ENCODE peak calls at places on chromosomes 5 and 9, in nine cellular contexts. E is uterus; N is CD8-positive, alpha-beta memory T cell; C is HepG2; R is cardiac fibroblast; A is right lobe of liver; K is kidney epithelial cell; U is A549; G is neural progenitor cell. Q is an unnamed sample.

GRCh38 chr9:132154925-132155324 is 6.9 kb upstream of the NTNG2 start:
- DNase-seq in U (no peak), C (no peak), A (no peak), E (no peak), N (no peak), R (no peak), K (no peak), G (no peak), Q (no peak)

GRCh38 chr5:93831449-93831848 is 90.0 kb upstream of the POU5F2 start:
- DNase-seq in U (peak), C (no peak), G (no peak), K (peak), R (peak), N (no peak), A (no peak), E (no peak), Q (no peak)

GRCh38 chr9:14419302-14419937 is 105.5 kb upstream of the NFIB start:
- DNase-seq in G (no peak), A (no peak), U (no peak), R (no peak), K (no peak), N (no peak), E (no peak), C (no peak), Q (no peak)

GRCh38 chr5:102231693-102232619 is 64.1 kb downstream of the SLCO4C1 start:
- DNase-seq in C (no peak), G (peak), U (no peak), A (no peak), R (no peak), E (no peak), K (no peak), N (no peak), Q (no peak)

GRCh38 chr5:90932052-90932699 is 373.6 kb downstream of the ADGRV1 start:
- DNase-seq in K (no peak), E (peak), C (peak), R (peak), U (peak), N (peak), A (peak), G (peak), Q (peak)

GRCh38 chr5:110054240-110054639 is 364.5 kb downstream of the MAN2A1 start:
- DNase-seq in G (peak), C (peak), A (no peak), E (no peak), K (peak), U (peak), R (peak), N (peak), Q (no peak)

GRCh38 chr9:98970532-98971041 is 26.9 kb downstream of the COL15A1 start:
- DNase-seq in K (no peak), E (no peak), A (no peak), U (no peak), C (no peak), N (no peak), G (no peak), R (no peak), Q (no peak)

GRCh38 chr5:81420039-81420667 is 26.2 kb upstream of the ACOT12 start:
- DNase-seq in A (no peak), N (no peak), G (no peak), K (peak), R (peak), E (no peak), C (no peak), U (peak), Q (no peak)

GRCh38 chr9:84304166-84304565 is 36.4 kb downstream of the SLC28A3 start:
- DNase-seq in N (no peak), G (no peak), U (no peak), C (no peak), E (no peak), K (no peak), A (no peak), R (no peak), Q (no peak)

GRCh38 chr5:103915081-103915480 is 352.5 kb upstream of the NUDT12 start:
- DNase-seq in A (no peak), C (no peak), U (no peak), E (no peak), R (no peak), K (no peak), N (no peak), G (no peak), Q (no peak)

GRCh38 chr9:21813575-21814473 is 11.4 kb downstream of the MTAP start:
- DNase-seq in G (peak), N (peak), K (no peak), C (peak), U (peak), E (peak), A (peak), R (peak), Q (peak)

GRCh38 chr5:159061834-159062530 is 37.7 kb downstream of the EBF1 start:
- DNase-seq in C (no peak), N (no peak), G (peak), A (no peak), E (no peak), R (no peak), K (no peak), U (no peak), Q (no peak)

GRCh38 chr5:107074991-107075390 is 595.7 kb downstream of the EFNA5 start:
- DNase-seq in U (no peak), A (no peak), E (no peak), K (peak), C (no peak), N (no peak), G (no peak), R (no peak), Q (no peak)

GRCh38 chr5:69503144-69503488 is 10.5 kb downstream of the OCLN start:
- DNase-seq in C (no peak), G (no peak), A (no peak), R (no peak), E (no peak), U (no peak), K (no peak), N (no peak), Q (no peak)

GRCh38 chr9:34272146-34272545 is 56.9 kb downstream of the KIF24 start:
- DNase-seq in G (no peak), U (no peak), K (no peak), N (no peak), E (no peak), R (peak), A (no peak), C (no peak), Q (no peak)

GRCh38 chr9:137109250-137110146 is 5.0 kb downstream of the DPP7 start:
- DNase-seq in U (no peak), E (no peak), N (no peak), R (no peak), K (no peak), A (no peak), G (no peak), C (no peak), Q (no peak)

GRCh38 chr9:114006931-114007691 is 71.0 kb downstream of the AMBP start:
- DNase-seq in R (no peak), G (no peak), U (no peak), A (peak), C (no peak), E (peak), K (no peak), N (no peak), Q (peak)

GRCh38 chr5:36502608-36503007 is 103.8 kb upstream of the SLC1A3 start:
- DNase-seq in N (no peak), R (peak), C (no peak), U (no peak), E (no peak), G (no peak), A (no peak), K (peak), Q (no peak)

GRCh38 chr5:14190194-14191164 is 47.3 kb downstream of the TRIO start:
- DNase-seq in N (no peak), E (no peak), U (peak), R (peak), K (peak), C (no peak), A (no peak), G (no peak), Q (no peak)

GRCh38 chr9:77276799-77277198 is 99.5 kb downstream of the VPS13A start:
- DNase-seq in R (no peak), G (no peak), A (no peak), E (no peak), N (no peak), K (no peak), U (no peak), C (no peak), Q (no peak)

GRCh38 chr5:116766470-116766947 is 191.9 kb upstream of the SEMA6A start:
- DNase-seq in U (peak), K (peak), E (peak), R (peak), A (no peak), G (no peak), C (peak), N (no peak), Q (no peak)

GRCh38 chr9:36450110-36450732 is 50.2 kb upstream of the RNF38 start:
- DNase-seq in E (no peak), N (no peak), U (peak), A (no peak), K (peak), G (peak), C (peak), R (peak), Q (no peak)

GRCh38 chr9:95092321-95093072 is 225.0 kb downstream of the FANCC start:
- DNase-seq in R (peak), K (peak), G (peak), N (no peak), E (no peak), C (no peak), U (no peak), A (peak), Q (peak)

GRCh38 chr5:146221234-146221633 is 17.8 kb downstream of the RBM27 start:
- DNase-seq in K (no peak), G (no peak), U (no peak), E (no peak), A (no peak), C (no peak), N (no peak), R (no peak), Q (no peak)

GRCh38 chr9:126869368-126869767 is 8.9 kb downstream of the ZBTB34 start:
- DNase-seq in G (no peak), E (no peak), C (no peak), N (no peak), U (no peak), A (no peak), K (no peak), R (no peak), Q (no peak)

GRCh38 chr5:31728039-31728438 is 89.1 kb downstream of the PDZD2 start:
- DNase-seq in U (no peak), G (no peak), N (no peak), R (no peak), E (no peak), K (no peak), C (no peak), A (no peak), Q (no peak)

GRCh38 chr5:72817639-72818266 is 1.3 kb downstream of the TNPO1 start:
- DNase-seq in R (peak), K (no peak), E (no peak), A (no peak), U (no peak), N (no peak), G (no peak), C (no peak), Q (no peak)

GRCh38 chr9:135520916-135521607 is at the start of gene LCN1:
- DNase-seq in U (no peak), K (no peak), E (no peak), A (no peak), N (no peak), G (no peak), R (no peak), C (no peak), Q (no peak)

GRCh38 chr9:69323886-69324285 is 1.1 kb upstream of the ENTREP1 start:
- DNase-seq in A (no peak), N (no peak), K (no peak), C (no peak), U (no peak), G (no peak), E (no peak), R (no peak), Q (no peak)

GRCh38 chr5:174273325-174273724 is 227.8 kb downstream of the NSG2 start:
- DNase-seq in U (no peak), A (no peak), E (no peak), R (no peak), N (no peak), K (no peak), G (no peak), C (no peak), Q (no peak)

GRCh38 chr9:82513242-82513750 is 524.7 kb downstream of the SPATA31D1 start:
- DNase-seq in G (no peak), A (no peak), R (peak), E (peak), N (no peak), U (no peak), K (no peak), C (no peak), Q (no peak)

GRCh38 chr5:158727771-158728311 is 371.9 kb downstream of the EBF1 start:
- DNase-seq in C (peak), E (peak), N (no peak), R (peak), A (no peak), U (no peak), G (no peak), K (no peak), Q (no peak)

GRCh38 chr9:127854169-127854833 is at the start of gene ENG:
- DNase-seq in N (no peak), G (no peak), R (peak), A (peak), K (no peak), C (no peak), U (no peak), E (peak), Q (no peak)

GRCh38 chr9:136865768-136866103 is 372 bp downstream of the EDF1 start:
- DNase-seq in U (no peak), A (peak), E (no peak), N (no peak), G (no peak), K (no peak), R (no peak), C (no peak), Q (peak)

GRCh38 chr5:59863777-59864176 is 29.7 kb downstream of the PDE4D start:
- DNase-seq in E (no peak), R (no peak), U (no peak), N (no peak), K (no peak), A (no peak), G (no peak), C (no peak), Q (no peak)

GRCh38 chr9:23775549-23775948 is 50.5 kb downstream of the ELAVL2 start:
- DNase-seq in C (no peak), U (no peak), E (no peak), A (no peak), K (no peak), R (no peak), G (no peak), N (no peak), Q (no peak)

GRCh38 chr5:75588666-75589065 is 22.6 kb upstream of the ANKDD1B start:
- DNase-seq in G (peak), U (no peak), A (no peak), C (no peak), E (no peak), N (no peak), K (no peak), R (peak), Q (no peak)

GRCh38 chr5:179734536-179735164 is 2.0 kb downstream of the MAML1 start:
- DNase-seq in A (peak), R (no peak), C (no peak), N (no peak), E (no peak), U (no peak), G (no peak), K (no peak), Q (no peak)
- H3K4me3 ChIP-seq in A (no peak), R (no peak), C (peak), N (peak), E (no peak), U (peak), G (peak), K (peak), Q (peak)

GRCh38 chr5:322942-323879 is 1.7 kb downstream of the AHRR start:
- DNase-seq in C (no peak), R (no peak), N (no peak), A (no peak), K (no peak), E (no peak), G (no peak), U (no peak), Q (no peak)
- H3K4me3 ChIP-seq in C (no peak), R (no peak), N (no peak), A (no peak), K (no peak), E (no peak), G (no peak), U (no peak), Q (no peak)

GRCh38 chr9:112782218-112782617 is 31.7 kb downstream of the SNX30 start:
- DNase-seq in C (no peak), E (no peak), N (no peak), R (no peak), G (no peak), U (no peak), K (no peak), A (no peak), Q (no peak)

GRCh38 chr9:112786834-112787520 is 36.4 kb downstream of the SNX30 start:
- DNase-seq in N (no peak), R (no peak), E (no peak), U (no peak), C (no peak), K (no peak), G (no peak), A (no peak), Q (no peak)

GRCh38 chr9:112785981-112786380 is 35.4 kb downstream of the SNX30 start:
- DNase-seq in R (no peak), C (no peak), U (no peak), A (no peak), K (no peak), G (no peak), N (no peak), E (no peak), Q (no peak)

GRCh38 chr9:112783551-112783954 is 33.0 kb downstream of the SNX30 start:
- DNase-seq in C (no peak), E (no peak), R (no peak), G (no peak), U (no peak), K (no peak), N (no peak), A (no peak), Q (no peak)

GRCh38 chr9:112784020-112784788 is 33.6 kb downstream of the SNX30 start:
- DNase-seq in N (no peak), K (no peak), R (peak), G (peak), C (no peak), A (no peak), U (no peak), E (no peak), Q (no peak)
- H3K4me3 ChIP-seq in N (no peak), K (no peak), R (no peak), G (peak), C (no peak), A (no peak), U (no peak), E (no peak), Q (no peak)

DNA sequence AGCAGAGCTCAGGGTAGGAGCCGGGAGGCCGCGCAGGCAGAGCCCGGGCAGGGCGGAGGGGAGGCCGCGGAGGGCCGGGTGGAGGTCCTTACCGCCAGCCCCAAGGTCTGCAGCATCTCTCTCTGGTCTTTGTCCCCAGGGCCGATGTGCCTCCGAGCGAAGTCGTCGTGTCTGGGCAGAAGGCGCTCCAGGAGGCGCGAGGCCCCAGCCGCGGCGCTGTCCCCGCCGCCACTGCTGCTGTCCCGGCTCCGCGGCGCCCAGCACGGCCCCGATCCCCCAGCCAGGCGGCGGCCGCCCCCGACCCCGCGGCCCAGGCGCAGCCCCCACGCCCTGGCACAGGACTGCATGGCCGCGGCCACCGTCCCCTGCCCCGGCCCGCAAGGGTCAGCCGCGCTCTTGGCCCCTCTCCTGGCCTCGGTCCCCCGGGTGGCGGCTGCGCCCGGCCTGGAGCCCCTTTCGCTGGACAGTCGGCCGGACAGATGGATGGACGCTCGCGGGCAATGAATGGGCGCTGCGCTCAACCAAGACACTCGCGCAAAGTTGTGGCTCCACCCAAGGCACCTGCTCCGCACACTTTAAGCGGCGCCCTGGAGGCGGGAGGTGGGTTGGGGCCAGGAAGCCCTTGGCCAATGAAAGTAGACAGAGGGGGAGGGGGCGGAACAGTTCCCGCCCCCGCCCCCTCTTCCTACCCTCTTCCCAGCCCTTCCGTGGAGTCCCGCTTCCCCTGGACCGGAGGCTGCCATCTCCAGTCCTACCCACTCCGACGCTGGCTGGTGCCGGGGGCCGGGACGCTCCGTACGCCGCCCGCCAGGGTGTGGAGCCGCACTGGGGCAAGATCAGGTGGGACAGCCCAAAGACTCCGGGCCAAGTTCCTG is at the start of gene GLDC:
- DNase-seq in N (peak), K (peak), E (peak), U (peak), A (peak), C (peak), G (peak), R (no peak), Q (peak)
- H3K4me3 ChIP-seq in N (peak), K (peak), E (peak), U (peak), A (peak), C (peak), G (peak), R (peak), Q (peak)